ENCODE peak calls at places on chromosomes 4 and X, in seven cellular contexts. One of them, this sample, is unnamed.

GRCh38 chr4:41678086-41678485 is 70.4 kb downstream of the PHOX2B start:
- DNase-seq in HCT116: no peak
- DNase-seq in transverse colon: no peak
- DNase-seq in GM12892: no peak
- DNase-seq in vagina: no peak
- DNase-seq in stomach: no peak
- DNase-seq in K562: no peak
- DNase-seq in this sample: no peak

GRCh38 chr4:108861339-108861738 is 98.5 kb upstream of the ETNPPL start:
- DNase-seq in HCT116: no peak
- DNase-seq in transverse colon: no peak
- DNase-seq in GM12892: no peak
- DNase-seq in vagina: no peak
- DNase-seq in stomach: no peak
- DNase-seq in K562: peak; percentile 15
- DNase-seq in this sample: no peak

GRCh38 chr4:68152411-68152810 is 22.7 kb upstream of the TMPRSS11F start:
- DNase-seq in HCT116: peak; percentile 34
- DNase-seq in transverse colon: no peak
- DNase-seq in GM12892: no peak
- DNase-seq in vagina: no peak
- DNase-seq in stomach: no peak
- DNase-seq in K562: peak; percentile 41
- DNase-seq in this sample: no peak

GRCh38 chrX:106862972-106863688 is 40.0 kb downstream of the RIPPLY1 start:
- DNase-seq in HCT116: peak; percentile 1
- DNase-seq in transverse colon: peak; percentile 19
- DNase-seq in GM12892: no peak
- DNase-seq in vagina: no peak
- DNase-seq in stomach: peak; percentile 35
- DNase-seq in K562: peak; percentile 20
- DNase-seq in this sample: no peak

GRCh38 chrX:136162827-136163427 is 15.6 kb downstream of the FHL1 start:
- DNase-seq in HCT116: peak; percentile 23
- DNase-seq in transverse colon: peak; percentile 66
- DNase-seq in GM12892: no peak
- DNase-seq in vagina: no peak
- DNase-seq in stomach: peak; percentile 50
- DNase-seq in K562: peak; percentile 64
- DNase-seq in this sample: no peak

GRCh38 chr4:47704693-47705325 is 133.1 kb downstream of the CORIN start:
- DNase-seq in HCT116: no peak
- DNase-seq in transverse colon: no peak
- DNase-seq in GM12892: no peak
- DNase-seq in vagina: no peak
- DNase-seq in stomach: peak; percentile 35
- DNase-seq in K562: peak; percentile 34
- DNase-seq in this sample: no peak

GRCh38 chrX:46254623-46255022 is 290.6 kb downstream of the ZNF674 start:
- DNase-seq in HCT116: no peak
- DNase-seq in transverse colon: no peak
- DNase-seq in GM12892: no peak
- DNase-seq in vagina: no peak
- DNase-seq in stomach: no peak
- DNase-seq in K562: no peak
- DNase-seq in this sample: no peak

GRCh38 chr4:8539661-8540060 is 40.5 kb upstream of the GPR78 start:
- DNase-seq in HCT116: no peak
- DNase-seq in transverse colon: no peak
- DNase-seq in GM12892: no peak
- DNase-seq in vagina: no peak
- DNase-seq in stomach: no peak
- DNase-seq in K562: no peak
- DNase-seq in this sample: no peak

GRCh38 chr4:98754736-98755135 is 96.3 kb upstream of the TSPAN5 start:
- DNase-seq in HCT116: no peak
- DNase-seq in transverse colon: no peak
- DNase-seq in GM12892: no peak
- DNase-seq in vagina: no peak
- DNase-seq in stomach: no peak
- DNase-seq in K562: no peak
- DNase-seq in this sample: no peak

GRCh38 chrX:3811331-3812311 is 98.2 kb upstream of the PRKX start:
- DNase-seq in HCT116: peak; percentile 6
- DNase-seq in transverse colon: peak; percentile 28
- DNase-seq in GM12892: no peak
- DNase-seq in vagina: no peak
- DNase-seq in stomach: peak; percentile 31
- DNase-seq in K562: peak; percentile 53
- DNase-seq in this sample: peak; percentile 7

GRCh38 chr4:180521181-180521580 is 1722.0 kb upstream of the TENM3 start:
- DNase-seq in HCT116: no peak
- DNase-seq in transverse colon: no peak
- DNase-seq in GM12892: no peak
- DNase-seq in vagina: no peak
- DNase-seq in stomach: no peak
- DNase-seq in K562: no peak
- DNase-seq in this sample: no peak

GRCh38 chr4:183872531-183872930 is 32.6 kb upstream of the STOX2 start:
- DNase-seq in HCT116: no peak
- DNase-seq in transverse colon: no peak
- DNase-seq in GM12892: no peak
- DNase-seq in vagina: no peak
- DNase-seq in stomach: no peak
- DNase-seq in K562: no peak
- DNase-seq in this sample: no peak

GRCh38 chr4:1249148-1249730 is 309 bp upstream of the CTBP1 start:
- DNase-seq in HCT116: peak; percentile 64
- DNase-seq in transverse colon: peak; percentile 89
- DNase-seq in GM12892: peak; percentile 81
- DNase-seq in vagina: no peak
- DNase-seq in stomach: peak; percentile 90
- DNase-seq in K562: peak; percentile 92
- DNase-seq in this sample: peak; percentile 86
- TF ChIP-seq POLR2A in HCT116: peak; percentile 32
- TF ChIP-seq POLR2A in transverse colon: no peak
- TF ChIP-seq POLR2A in GM12892: peak; percentile 74
- TF ChIP-seq POLR2A in vagina: no peak
- TF ChIP-seq POLR2A in stomach: no peak
- TF ChIP-seq POLR2A in K562: peak; percentile 53
- TF ChIP-seq POLR2A in this sample: no peak

GRCh38 chr4:151100517-151100916 is 1.1 kb downstream of the RPS3A start:
- DNase-seq in HCT116: no peak
- DNase-seq in transverse colon: no peak
- DNase-seq in GM12892: no peak
- DNase-seq in vagina: no peak
- DNase-seq in stomach: no peak
- DNase-seq in K562: no peak
- DNase-seq in this sample: no peak

GRCh38 chr4:151097759-151098158 is 1.7 kb upstream of the RPS3A start:
- DNase-seq in HCT116: no peak
- DNase-seq in transverse colon: no peak
- DNase-seq in GM12892: no peak
- DNase-seq in vagina: no peak
- DNase-seq in stomach: no peak
- DNase-seq in K562: no peak
- DNase-seq in this sample: no peak

GRCh38 chr4:151098191-151098590 is 1.2 kb upstream of the RPS3A start:
- DNase-seq in HCT116: no peak
- DNase-seq in transverse colon: peak; percentile 10
- DNase-seq in GM12892: peak; percentile 19
- DNase-seq in vagina: no peak
- DNase-seq in stomach: no peak
- DNase-seq in K562: no peak
- DNase-seq in this sample: peak; percentile 20

GRCh38 chr4:151099976-151100417 is 569 bp downstream of the RPS3A start:
- DNase-seq in HCT116: no peak
- DNase-seq in transverse colon: no peak
- DNase-seq in GM12892: peak; percentile 5
- DNase-seq in vagina: no peak
- DNase-seq in stomach: no peak
- DNase-seq in K562: no peak
- DNase-seq in this sample: no peak

DNA sequence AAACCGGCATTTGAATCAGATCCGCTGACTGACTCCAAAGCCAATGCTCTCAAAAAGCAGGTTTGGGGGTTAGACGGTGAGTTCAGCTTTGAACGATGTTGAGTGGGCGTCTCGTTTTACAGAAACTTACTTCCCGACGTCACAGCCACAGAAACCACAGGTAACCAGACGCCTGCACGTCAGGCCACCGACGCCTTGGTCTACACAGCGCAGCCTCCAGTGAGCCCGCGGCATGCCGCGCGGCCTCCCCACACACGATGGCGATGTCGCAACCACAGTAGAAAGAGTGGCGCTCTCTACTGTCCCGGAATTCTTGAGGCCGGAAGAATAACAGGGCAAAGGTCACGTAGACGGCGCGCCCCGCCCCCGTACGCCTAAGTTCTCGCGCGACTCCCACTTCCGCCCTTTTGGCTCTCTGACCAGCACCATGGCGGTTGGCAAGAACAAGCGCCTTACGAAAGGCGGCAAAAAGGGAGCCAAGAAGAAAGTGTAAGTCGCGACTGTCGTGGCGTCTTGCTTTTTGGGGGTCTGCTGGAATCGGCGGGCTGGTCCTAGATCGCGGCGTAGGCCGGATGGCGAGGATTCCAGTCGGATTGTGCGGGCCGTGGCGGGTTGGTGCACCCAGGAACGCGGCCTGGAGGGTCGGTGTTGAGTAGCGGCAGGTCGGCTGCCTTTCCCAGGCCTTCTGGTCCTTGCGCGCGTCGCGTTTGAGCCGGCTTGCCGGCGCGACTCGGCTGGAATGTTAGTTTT is at the start of gene RPS3A:
- DNase-seq in HCT116: peak; percentile 99
- DNase-seq in transverse colon: peak; percentile 97
- DNase-seq in GM12892: peak; percentile 74
- DNase-seq in vagina: peak; percentile 98
- DNase-seq in stomach: peak; percentile 97
- DNase-seq in K562: peak; percentile 98
- DNase-seq in this sample: peak; percentile 73
- TF ChIP-seq POLR2AphosphoS5 in HCT116: peak; percentile 98
- TF ChIP-seq POLR2AphosphoS5 in transverse colon: peak; percentile 94
- TF ChIP-seq POLR2AphosphoS5 in GM12892: peak; percentile 99
- TF ChIP-seq POLR2AphosphoS5 in vagina: peak; percentile 95
- TF ChIP-seq POLR2AphosphoS5 in stomach: peak; percentile 96
- TF ChIP-seq POLR2AphosphoS5 in K562: peak; percentile 97
- TF ChIP-seq POLR2AphosphoS5 in this sample: peak; percentile 99

GRCh38 chr4:118889313-118889694 is 650 bp downstream of the SYNPO2 start:
- DNase-seq in HCT116: no peak
- DNase-seq in transverse colon: no peak
- DNase-seq in GM12892: no peak
- DNase-seq in vagina: no peak
- DNase-seq in stomach: no peak
- DNase-seq in K562: no peak
- DNase-seq in this sample: no peak

GRCh38 chr4:118884716-118885115 is 3.9 kb upstream of the SYNPO2 start:
- DNase-seq in HCT116: no peak
- DNase-seq in transverse colon: no peak
- DNase-seq in GM12892: no peak
- DNase-seq in vagina: no peak
- DNase-seq in stomach: no peak
- DNase-seq in K562: no peak
- DNase-seq in this sample: no peak

GRCh38 chr4:118883861-118884260 is 4.8 kb upstream of the SYNPO2 start:
- DNase-seq in HCT116: no peak
- DNase-seq in transverse colon: no peak
- DNase-seq in GM12892: no peak
- DNase-seq in vagina: no peak
- DNase-seq in stomach: no peak
- DNase-seq in K562: no peak
- DNase-seq in this sample: no peak

GRCh38 chr4:118894034-118894433 is 5.4 kb downstream of the SYNPO2 start:
- DNase-seq in HCT116: no peak
- DNase-seq in transverse colon: no peak
- DNase-seq in GM12892: no peak
- DNase-seq in vagina: no peak
- DNase-seq in stomach: no peak
- DNase-seq in K562: no peak
- DNase-seq in this sample: no peak

GRCh38 chr4:118888666-118889312 is at the start of gene SYNPO2:
- DNase-seq in HCT116: peak; percentile 57
- DNase-seq in transverse colon: peak; percentile 72
- DNase-seq in GM12892: peak; percentile 9
- DNase-seq in vagina: no peak
- DNase-seq in stomach: peak; percentile 54
- DNase-seq in K562: peak; percentile 53
- DNase-seq in this sample: peak; percentile 21
- TF ChIP-seq POLR2A in HCT116: peak; percentile 30
- TF ChIP-seq POLR2A in transverse colon: peak; percentile 79
- TF ChIP-seq POLR2A in GM12892: no peak
- TF ChIP-seq POLR2A in vagina: no peak
- TF ChIP-seq POLR2A in stomach: peak; percentile 69
- TF ChIP-seq POLR2A in K562: no peak
- TF ChIP-seq POLR2A in this sample: no peak

GRCh38 chrX:43586855-43587254 is 69.2 kb upstream of the MAOA start:
- DNase-seq in HCT116: no peak
- DNase-seq in transverse colon: peak; percentile 15
- DNase-seq in GM12892: no peak
- DNase-seq in vagina: no peak
- DNase-seq in stomach: no peak
- DNase-seq in K562: no peak
- DNase-seq in this sample: no peak

GRCh38 chrX:43585922-43586321 is 70.2 kb upstream of the MAOA start:
- DNase-seq in HCT116: no peak
- DNase-seq in transverse colon: no peak
- DNase-seq in GM12892: no peak
- DNase-seq in vagina: no peak
- DNase-seq in stomach: no peak
- DNase-seq in K562: no peak
- DNase-seq in this sample: no peak

GRCh38 chrX:43592597-43592996 is 63.5 kb upstream of the MAOA start:
- DNase-seq in HCT116: no peak
- DNase-seq in transverse colon: no peak
- DNase-seq in GM12892: no peak
- DNase-seq in vagina: no peak
- DNase-seq in stomach: no peak
- DNase-seq in K562: no peak
- DNase-seq in this sample: no peak

DNA sequence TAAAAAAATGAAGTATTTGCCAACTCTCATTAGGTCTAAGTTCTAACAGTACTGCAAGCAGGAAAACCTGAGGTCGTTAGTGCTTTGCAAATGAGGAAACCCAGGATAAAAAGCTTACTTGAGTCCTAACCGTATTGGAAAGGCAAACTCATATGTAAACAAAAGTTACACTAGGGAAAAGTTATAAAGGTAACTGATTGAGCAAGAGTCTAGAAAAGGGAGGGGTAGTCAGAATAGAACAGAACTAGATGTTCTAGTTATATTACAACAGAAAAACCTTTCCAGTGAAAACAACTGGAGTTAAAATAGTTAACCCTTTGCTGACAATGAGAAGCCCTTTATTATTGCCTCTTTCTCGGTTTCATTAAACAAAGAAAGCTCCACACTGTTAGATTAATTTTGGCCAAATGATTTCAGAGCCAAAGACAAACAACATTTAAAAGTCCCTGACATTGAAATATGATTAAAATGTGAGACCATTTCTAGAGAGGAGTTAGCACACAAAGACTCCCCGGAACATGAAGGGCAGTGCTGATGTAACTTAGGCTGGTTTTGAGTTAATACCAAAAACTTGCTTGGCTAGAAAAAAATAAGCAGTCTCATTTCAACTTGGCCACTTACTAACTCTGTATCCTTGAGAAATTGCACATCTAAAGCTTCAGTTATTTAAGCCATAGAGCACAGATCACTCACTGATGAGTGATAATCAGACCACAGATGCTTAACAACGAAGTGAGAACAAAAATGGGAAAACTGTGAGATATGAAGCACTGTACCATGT is 66.2 kb upstream of the MAOA start:
- DNase-seq in HCT116: no peak
- DNase-seq in transverse colon: no peak
- DNase-seq in GM12892: no peak
- DNase-seq in vagina: no peak
- DNase-seq in stomach: no peak
- DNase-seq in K562: no peak
- DNase-seq in this sample: no peak
- TF ChIP-seq POLR2AphosphoS5 in HCT116: no peak
- TF ChIP-seq POLR2AphosphoS5 in transverse colon: peak; percentile 78
- TF ChIP-seq POLR2AphosphoS5 in GM12892: no peak
- TF ChIP-seq POLR2AphosphoS5 in vagina: peak; percentile 94
- TF ChIP-seq POLR2AphosphoS5 in stomach: peak; percentile 59
- TF ChIP-seq POLR2AphosphoS5 in K562: no peak
- TF ChIP-seq POLR2AphosphoS5 in this sample: no peak